ENCODE peak calls at places on chromosomes 16 and 17, in eight cellular contexts. Y, Z, G, N, B, A, T and R are unnamed samples.

GRCh38 chr16:23434380-23434779 is 18.6 kb downstream of the COG7 start:
- DNase-seq in T (peak; percentile 47), A (peak; percentile 57), B (no peak), Y (no peak), G (peak; percentile 80), Z (peak; percentile 72), N (peak; percentile 75), R (peak; percentile 54)

GRCh38 chr17:13244511-13244910 is 226.7 kb upstream of the ELAC2 start:
- DNase-seq in T (peak; percentile 17), B (no peak), Y (no peak), N (no peak), A (no peak), Z (peak; percentile 6), G (peak; percentile 73), R (no peak)

GRCh38 chr17:68383120-68383442 is 74.2 kb downstream of the WIPI1 start:
- DNase-seq in Z (no peak), G (no peak), Y (no peak), A (no peak), N (no peak), T (no peak), B (no peak), R (no peak)

GRCh38 chr17:74186498-74186897 is 17.0 kb upstream of the RPL38 start:
- DNase-seq in Y (no peak), G (no peak), A (no peak), N (no peak), B (no peak), T (no peak), Z (no peak), R (no peak)

GRCh38 chr16:51949260-51949659 is 597.7 kb downstream of the TOX3 start:
- DNase-seq in Z (no peak), A (no peak), B (no peak), Y (no peak), N (no peak), G (no peak), T (no peak), R (no peak)

GRCh38 chr16:4700380-4700996 is 7.1 kb downstream of the NUDT16L1 start:
- DNase-seq in G (no peak), Z (no peak), A (no peak), B (no peak), T (no peak), N (no peak), Y (no peak), R (peak; percentile 42)

GRCh38 chr17:54307326-54307725 is 484.6 kb downstream of the KIF2B start:
- DNase-seq in T (no peak), N (no peak), G (peak; percentile 25), B (no peak), Z (no peak), Y (no peak), A (no peak), R (no peak)

GRCh38 chr16:67528870-67529638 is 425 bp downstream of the RIPOR1 start:
- DNase-seq in N (no peak), B (no peak), Z (peak; percentile 57), T (no peak), A (no peak), Y (peak; percentile 47), G (no peak), R (peak; percentile 82)

GRCh38 chr17:45241315-45242011 is 19.8 kb downstream of the FMNL1 start:
- DNase-seq in A (peak; percentile 65), N (peak; percentile 79), B (no peak), Z (no peak), T (no peak), G (no peak), Y (no peak), R (peak; percentile 88)

GRCh38 chr17:73156166-73156840 is 8.5 kb upstream of the SSTR2 start:
- DNase-seq in Z (peak; percentile 73), Y (peak; percentile 46), A (peak; percentile 70), T (peak; percentile 21), N (no peak), B (peak; percentile 43), G (peak; percentile 62), R (peak; percentile 96)

GRCh38 chr16:188674-189073 is 8.4 kb downstream of the HBQ1 start:
- DNase-seq in Z (no peak), N (no peak), T (no peak), A (no peak), Y (no peak), G (no peak), B (no peak), R (no peak)

GRCh38 chr17:63696381-63696961 is 3.5 kb downstream of the LIMD2 start:
- DNase-seq in Y (no peak), A (no peak), T (no peak), N (no peak), G (peak; percentile 51), Z (peak; percentile 49), B (no peak), R (peak; percentile 93)